ENCODE peak calls at places on chromosomes 2 and 18, in seven cellular contexts. One of them, this sample, is unnamed.

GRCh38 chr2:172588931-172589330 is 33.0 kb downstream of the PDK1 start:
- DNase-seq in CD8-positive, alpha-beta memory T cell: no peak
- DNase-seq in small intestine: no peak
- DNase-seq in suprapubic skin: no peak
- DNase-seq in SK-N-SH: no peak
- DNase-seq in AG09309: no peak
- DNase-seq in GM12865: peak; percentile 18
- DNase-seq in this sample: no peak

GRCh38 chr2:168976034-168976654 is 55.0 kb downstream of the ABCB11 start:
- DNase-seq in suprapubic skin: no peak
- DNase-seq in AG09309: no peak
- DNase-seq in small intestine: no peak
- DNase-seq in CD8-positive, alpha-beta memory T cell: no peak
- DNase-seq in SK-N-SH: no peak
- DNase-seq in GM12865: no peak
- DNase-seq in this sample: no peak

GRCh38 chr2:196992466-196992865 is 66.0 kb upstream of the PGAP1 start:
- DNase-seq in GM12865: no peak
- DNase-seq in SK-N-SH: no peak
- DNase-seq in CD8-positive, alpha-beta memory T cell: no peak
- DNase-seq in AG09309: no peak
- DNase-seq in suprapubic skin: no peak
- DNase-seq in small intestine: no peak
- DNase-seq in this sample: no peak

GRCh38 chr2:138615257-138615656 is 113.7 kb downstream of the SPOPL start:
- DNase-seq in SK-N-SH: no peak
- DNase-seq in small intestine: no peak
- DNase-seq in AG09309: no peak
- DNase-seq in GM12865: peak; percentile 43
- DNase-seq in CD8-positive, alpha-beta memory T cell: no peak
- DNase-seq in suprapubic skin: no peak
- DNase-seq in this sample: peak; percentile 52

GRCh38 chr18:66640431-66640830 is 36.5 kb upstream of the CDH19 start:
- DNase-seq in GM12865: no peak
- DNase-seq in small intestine: no peak
- DNase-seq in SK-N-SH: no peak
- DNase-seq in suprapubic skin: no peak
- DNase-seq in AG09309: no peak
- DNase-seq in CD8-positive, alpha-beta memory T cell: no peak
- DNase-seq in this sample: no peak

GRCh38 chr2:10187661-10188060 is 65.1 kb downstream of the RRM2 start:
- DNase-seq in suprapubic skin: no peak
- DNase-seq in small intestine: no peak
- DNase-seq in SK-N-SH: no peak
- DNase-seq in AG09309: no peak
- DNase-seq in GM12865: no peak
- DNase-seq in CD8-positive, alpha-beta memory T cell: no peak
- DNase-seq in this sample: no peak

GRCh38 chr2:88177556-88177955 is 7.4 kb downstream of the THNSL2 start:
- DNase-seq in SK-N-SH: no peak
- DNase-seq in CD8-positive, alpha-beta memory T cell: no peak
- DNase-seq in small intestine: no peak
- DNase-seq in suprapubic skin: no peak
- DNase-seq in AG09309: no peak
- DNase-seq in GM12865: no peak
- DNase-seq in this sample: no peak

GRCh38 chr2:10432315-10433181 is 15.6 kb downstream of the ODC1 start:
- DNase-seq in GM12865: peak; percentile 38
- DNase-seq in small intestine: peak; percentile 88
- DNase-seq in AG09309: no peak
- DNase-seq in CD8-positive, alpha-beta memory T cell: no peak
- DNase-seq in suprapubic skin: no peak
- DNase-seq in SK-N-SH: peak; percentile 55
- DNase-seq in this sample: no peak

GRCh38 chr18:26082475-26082874 is 7.9 kb downstream of the SS18 start:
- DNase-seq in AG09309: no peak
- DNase-seq in suprapubic skin: no peak
- DNase-seq in CD8-positive, alpha-beta memory T cell: no peak
- DNase-seq in SK-N-SH: no peak
- DNase-seq in small intestine: no peak
- DNase-seq in GM12865: no peak
- DNase-seq in this sample: no peak

GRCh38 chr18:74083071-74083954 is 64.3 kb downstream of the FBXO15 start:
- DNase-seq in GM12865: no peak
- DNase-seq in CD8-positive, alpha-beta memory T cell: peak; percentile 38
- DNase-seq in SK-N-SH: no peak
- DNase-seq in suprapubic skin: no peak
- DNase-seq in AG09309: no peak
- DNase-seq in small intestine: no peak
- DNase-seq in this sample: no peak

GRCh38 chr2:129887688-129888266 is 91.7 kb upstream of the RAB6C start:
- DNase-seq in SK-N-SH: no peak
- DNase-seq in small intestine: no peak
- DNase-seq in CD8-positive, alpha-beta memory T cell: no peak
- DNase-seq in AG09309: no peak
- DNase-seq in GM12865: no peak
- DNase-seq in suprapubic skin: peak; percentile 53
- DNase-seq in this sample: no peak

GRCh38 chr2:130252880-130253645 is 54.8 kb upstream of the TUBA3E start:
- DNase-seq in AG09309: no peak
- DNase-seq in SK-N-SH: peak; percentile 20
- DNase-seq in GM12865: no peak
- DNase-seq in suprapubic skin: no peak
- DNase-seq in small intestine: peak; percentile 31
- DNase-seq in CD8-positive, alpha-beta memory T cell: no peak
- DNase-seq in this sample: no peak

GRCh38 chr2:86150502-86150901 is 44.5 kb downstream of the PTCD3 start:
- DNase-seq in GM12865: no peak
- DNase-seq in suprapubic skin: no peak
- DNase-seq in CD8-positive, alpha-beta memory T cell: no peak
- DNase-seq in AG09309: no peak
- DNase-seq in small intestine: no peak
- DNase-seq in SK-N-SH: no peak
- DNase-seq in this sample: no peak

GRCh38 chr2:241777686-241778627 is 1.3 kb downstream of the GAL3ST2 start:
- DNase-seq in small intestine: no peak
- DNase-seq in AG09309: no peak
- DNase-seq in CD8-positive, alpha-beta memory T cell: no peak
- DNase-seq in suprapubic skin: no peak
- DNase-seq in GM12865: no peak
- DNase-seq in SK-N-SH: peak; percentile 30
- DNase-seq in this sample: no peak

GRCh38 chr2:160241251-160242137 is 41.4 kb upstream of the ITGB6 start:
- DNase-seq in CD8-positive, alpha-beta memory T cell: no peak
- DNase-seq in suprapubic skin: no peak
- DNase-seq in AG09309: no peak
- DNase-seq in small intestine: peak; percentile 88
- DNase-seq in GM12865: no peak
- DNase-seq in SK-N-SH: peak; percentile 45
- DNase-seq in this sample: peak; percentile 70

GRCh38 chr18:77495079-77495478 is 245.4 kb downstream of the GALR1 start:
- DNase-seq in GM12865: peak; percentile 38
- DNase-seq in AG09309: no peak
- DNase-seq in CD8-positive, alpha-beta memory T cell: no peak
- DNase-seq in SK-N-SH: no peak
- DNase-seq in small intestine: no peak
- DNase-seq in suprapubic skin: no peak
- DNase-seq in this sample: no peak
- H3K4me3 ChIP-seq in GM12865: no peak overlapping the region
- H3K4me3 ChIP-seq in AG09309: no peak overlapping the region
- H3K4me3 ChIP-seq in CD8-positive, alpha-beta memory T cell: no peak overlapping the region
- H3K4me3 ChIP-seq in SK-N-SH: no peak overlapping the region
- H3K4me3 ChIP-seq in small intestine: no peak overlapping the region
- H3K4me3 ChIP-seq in suprapubic skin: no peak overlapping the region
- H3K4me3 ChIP-seq in this sample: no peak overlapping the region

GRCh38 chr2:120866483-120867140 is 130.9 kb downstream of the GLI2 start:
- DNase-seq in suprapubic skin: no peak
- DNase-seq in SK-N-SH: no peak
- DNase-seq in GM12865: no peak
- DNase-seq in AG09309: no peak
- DNase-seq in CD8-positive, alpha-beta memory T cell: no peak
- DNase-seq in small intestine: no peak
- DNase-seq in this sample: no peak

GRCh38 chr2:120868366-120868765 is 132.7 kb downstream of the GLI2 start:
- DNase-seq in small intestine: no peak
- DNase-seq in AG09309: no peak
- DNase-seq in SK-N-SH: no peak
- DNase-seq in suprapubic skin: no peak
- DNase-seq in GM12865: no peak
- DNase-seq in CD8-positive, alpha-beta memory T cell: no peak
- DNase-seq in this sample: no peak

GRCh38 chr2:120869036-120869435 is 133.4 kb downstream of the GLI2 start:
- DNase-seq in small intestine: no peak
- DNase-seq in GM12865: no peak
- DNase-seq in CD8-positive, alpha-beta memory T cell: no peak
- DNase-seq in suprapubic skin: no peak
- DNase-seq in AG09309: no peak
- DNase-seq in SK-N-SH: no peak
- DNase-seq in this sample: no peak

GRCh38 chr2:120866071-120866470 is 130.4 kb downstream of the GLI2 start:
- DNase-seq in CD8-positive, alpha-beta memory T cell: no peak
- DNase-seq in GM12865: no peak
- DNase-seq in SK-N-SH: no peak
- DNase-seq in suprapubic skin: no peak
- DNase-seq in small intestine: no peak
- DNase-seq in AG09309: no peak
- DNase-seq in this sample: no peak

DNA sequence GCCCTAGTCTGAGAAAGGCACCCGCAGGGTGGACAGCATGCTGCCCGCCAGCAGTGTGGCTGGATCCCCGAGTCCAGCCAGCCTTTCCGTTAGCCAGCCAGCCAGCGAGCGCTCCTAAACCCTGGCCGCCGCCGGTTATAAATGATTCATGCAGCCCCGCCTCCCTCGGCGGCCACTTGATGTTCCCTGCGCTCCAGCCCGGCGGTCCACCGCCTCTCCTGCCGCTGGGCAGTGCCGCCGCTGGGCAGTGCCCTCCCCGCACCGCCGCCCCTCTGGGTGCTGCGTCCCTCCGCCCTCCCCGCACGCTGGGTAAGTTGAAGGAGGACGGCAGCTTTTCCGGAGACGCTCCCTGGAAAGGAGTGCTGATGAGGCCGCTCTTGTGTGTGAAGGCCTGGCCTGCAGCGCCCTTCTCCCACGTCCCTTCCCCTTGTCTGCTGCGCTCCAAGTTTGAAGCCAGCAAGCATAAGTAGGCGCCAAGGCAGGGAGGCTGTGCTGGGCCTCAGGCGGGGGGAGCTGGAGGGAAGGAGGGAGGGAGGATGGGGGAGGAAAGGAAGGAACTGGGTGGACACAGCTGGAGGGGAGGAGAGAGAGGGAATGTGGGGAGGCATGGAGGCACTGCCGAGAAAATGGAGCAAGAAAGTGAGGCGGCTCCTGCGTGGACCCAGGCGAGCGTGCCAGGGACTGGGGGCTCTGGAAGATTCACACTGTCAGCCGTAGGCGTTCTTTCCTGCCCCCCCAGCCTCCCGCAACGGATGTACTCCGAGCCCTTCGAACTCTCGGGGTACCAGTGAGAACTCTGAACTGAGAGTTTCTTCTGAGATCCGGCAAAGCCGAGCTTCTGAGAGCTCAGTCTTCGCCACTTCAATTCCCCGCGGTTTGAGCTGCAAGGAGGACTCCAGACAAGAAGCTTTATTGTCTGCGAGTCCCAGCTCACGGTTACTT is 131.9 kb downstream of the GLI2 start:
- DNase-seq in AG09309: no peak
- DNase-seq in suprapubic skin: peak; percentile 90
- DNase-seq in SK-N-SH: peak; percentile 84
- DNase-seq in CD8-positive, alpha-beta memory T cell: no peak
- DNase-seq in small intestine: no peak
- DNase-seq in GM12865: no peak
- DNase-seq in this sample: no peak
- H3K4me3 ChIP-seq in AG09309: peak overlapping the region; percentile 53
- H3K4me3 ChIP-seq in suprapubic skin: peak overlapping the region; percentile 40
- H3K4me3 ChIP-seq in SK-N-SH: peak overlapping the region; percentile 22
- H3K4me3 ChIP-seq in CD8-positive, alpha-beta memory T cell: no peak overlapping the region
- H3K4me3 ChIP-seq in small intestine: no peak overlapping the region
- H3K4me3 ChIP-seq in GM12865: no peak overlapping the region
- H3K4me3 ChIP-seq in this sample: peak overlapping the region; percentile 41

GRCh38 chr2:203286532-203286931 is 41.7 kb upstream of the ABI2 start:
- DNase-seq in CD8-positive, alpha-beta memory T cell: no peak
- DNase-seq in suprapubic skin: no peak
- DNase-seq in AG09309: no peak
- DNase-seq in GM12865: no peak
- DNase-seq in SK-N-SH: no peak
- DNase-seq in small intestine: no peak
- DNase-seq in this sample: no peak
- H3K4me3 ChIP-seq in CD8-positive, alpha-beta memory T cell: no peak overlapping the region
- H3K4me3 ChIP-seq in suprapubic skin: no peak overlapping the region
- H3K4me3 ChIP-seq in AG09309: no peak overlapping the region
- H3K4me3 ChIP-seq in GM12865: no peak overlapping the region
- H3K4me3 ChIP-seq in SK-N-SH: no peak overlapping the region
- H3K4me3 ChIP-seq in small intestine: no peak overlapping the region
- H3K4me3 ChIP-seq in this sample: no peak overlapping the region

GRCh38 chr2:195488567-195488966 is 168.5 kb upstream of the SLC39A10 start:
- DNase-seq in CD8-positive, alpha-beta memory T cell: no peak
- DNase-seq in small intestine: no peak
- DNase-seq in AG09309: no peak
- DNase-seq in GM12865: no peak
- DNase-seq in SK-N-SH: no peak
- DNase-seq in suprapubic skin: no peak
- DNase-seq in this sample: no peak

GRCh38 chr2:195490304-195490703 is 166.7 kb upstream of the SLC39A10 start:
- DNase-seq in GM12865: no peak
- DNase-seq in AG09309: no peak
- DNase-seq in small intestine: no peak
- DNase-seq in suprapubic skin: no peak
- DNase-seq in SK-N-SH: no peak
- DNase-seq in CD8-positive, alpha-beta memory T cell: no peak
- DNase-seq in this sample: no peak

GRCh38 chr2:195489101-195489500 is 167.9 kb upstream of the SLC39A10 start:
- DNase-seq in suprapubic skin: no peak
- DNase-seq in AG09309: no peak
- DNase-seq in GM12865: no peak
- DNase-seq in SK-N-SH: peak; percentile 10
- DNase-seq in CD8-positive, alpha-beta memory T cell: no peak
- DNase-seq in small intestine: no peak
- DNase-seq in this sample: peak; percentile 23

GRCh38 chr2:195486520-195486919 is 170.5 kb upstream of the SLC39A10 start:
- DNase-seq in GM12865: no peak
- DNase-seq in suprapubic skin: no peak
- DNase-seq in SK-N-SH: no peak
- DNase-seq in small intestine: no peak
- DNase-seq in CD8-positive, alpha-beta memory T cell: no peak
- DNase-seq in AG09309: no peak
- DNase-seq in this sample: no peak

DNA sequence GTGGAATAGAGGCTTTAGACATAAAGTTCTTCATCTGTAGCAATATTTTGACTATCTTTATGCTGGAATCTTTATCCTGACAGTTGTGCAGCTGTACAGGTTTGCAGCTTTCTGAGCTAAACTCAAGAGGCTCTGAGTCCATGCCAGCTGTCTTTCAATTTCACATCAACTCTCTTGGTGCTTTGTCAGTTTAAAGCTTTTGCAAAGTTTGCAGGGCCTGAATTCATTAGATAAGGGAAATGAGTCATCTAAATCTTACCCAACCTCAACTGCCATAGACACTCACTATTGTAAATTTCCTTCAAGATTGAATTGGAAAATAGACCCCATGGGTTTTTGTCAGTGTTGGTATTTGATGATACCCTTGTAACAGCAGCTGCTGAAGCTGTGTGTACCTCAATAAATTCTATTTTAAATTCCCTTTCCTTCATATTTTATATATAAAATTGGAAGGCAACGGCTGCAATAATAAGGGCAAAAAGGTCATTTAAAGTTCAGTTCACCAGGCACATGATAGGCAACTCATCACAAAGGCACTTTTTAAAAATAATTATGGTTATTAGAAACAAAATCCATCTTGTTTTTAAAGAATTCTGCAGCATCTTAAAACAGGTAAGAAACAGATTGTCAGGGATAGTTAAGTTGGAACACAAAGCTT is 169.9 kb upstream of the SLC39A10 start:
- DNase-seq in SK-N-SH: no peak
- DNase-seq in suprapubic skin: no peak
- DNase-seq in CD8-positive, alpha-beta memory T cell: no peak
- DNase-seq in GM12865: peak; percentile 42
- DNase-seq in AG09309: no peak
- DNase-seq in small intestine: peak; percentile 24
- DNase-seq in this sample: peak; percentile 73
- H3K4me3 ChIP-seq in SK-N-SH: no peak overlapping the region
- H3K4me3 ChIP-seq in suprapubic skin: no peak overlapping the region
- H3K4me3 ChIP-seq in CD8-positive, alpha-beta memory T cell: no peak overlapping the region
- H3K4me3 ChIP-seq in GM12865: no peak overlapping the region
- H3K4me3 ChIP-seq in AG09309: no peak overlapping the region
- H3K4me3 ChIP-seq in small intestine: no peak overlapping the region
- H3K4me3 ChIP-seq in this sample: no peak overlapping the region